ENCODE peak calls at places on chromosomes 3 and 15, in five cellular contexts. V is Kasumi-1, F is renal cortical epithelial cell, D is tibial nerve, Y is kidney epithelial cell. X is an unnamed sample.
A peak's percentile ranks its signal among the peaks of the same experiment; 100 is the strongest.

GRCh38 chr3:138625707-138626365 is 17.3 kb downstream of the FAIM start:
- DNase-seq in V (no peak), F (no peak), D (no peak), Y (no peak), X (no peak)

GRCh38 chr15:90261811-90262210 is 3.7 kb upstream of the NGRN start:
- DNase-seq in V (no peak), F (peak; percentile 72), D (no peak), Y (no peak), X (no peak)

GRCh38 chr15:68371851-68372250 is 60.1 kb downstream of the ITGA11 start:
- DNase-seq in V (no peak), F (no peak), D (no peak), Y (no peak), X (no peak)

GRCh38 chr3:60932669-60933068 is 318.6 kb downstream of the FHIT start:
- DNase-seq in V (peak; percentile 69), F (peak; percentile 37), D (no peak), Y (no peak), X (no peak)

GRCh38 chr15:37038036-37038715 is 62.2 kb downstream of the MEIS2 start:
- DNase-seq in V (no peak), F (no peak), D (no peak), Y (no peak), X (no peak)

GRCh38 chr3:182618981-182619591 is 174.2 kb upstream of the ATP11B start:
- DNase-seq in V (no peak), F (peak; percentile 79), D (no peak), Y (peak; percentile 34), X (no peak)

GRCh38 chr3:18751514-18751913 is 326.4 kb upstream of the SATB1 start:
- DNase-seq in V (no peak), F (no peak), D (no peak), Y (no peak), X (no peak)

GRCh38 chr3:153285194-153285641 is 123.2 kb downstream of the RAP2B start:
- DNase-seq in V (no peak), F (peak; percentile 33), D (no peak), Y (no peak), X (no peak)

GRCh38 chr15:76146808-76147207 is 87.0 kb downstream of the TMEM266 start:
- DNase-seq in V (no peak), F (no peak), D (no peak), Y (no peak), X (no peak)

GRCh38 chr15:44798815-44799214 is 62.5 kb downstream of the TRIM69 start:
- DNase-seq in V (no peak), F (no peak), D (no peak), Y (no peak), X (peak; percentile 48)

GRCh38 chr15:52806284-52806655 is 16.1 kb upstream of the ONECUT1 start:
- DNase-seq in V (no peak), F (no peak), D (no peak), Y (no peak), X (no peak)

GRCh38 chr3:64684715-64685261 is 3.0 kb downstream of the ADAMTS9 start:
- DNase-seq in V (no peak), F (peak; percentile 73), D (peak; percentile 56), Y (no peak), X (no peak)

GRCh38 chr3:160200328-160200727 is 24.9 kb upstream of the C3orf80 start:
- DNase-seq in V (no peak), F (no peak), D (no peak), Y (no peak), X (no peak)

GRCh38 chr3:127458698-127459097 is 131.8 kb downstream of the TPRA1 start:
- DNase-seq in V (peak; percentile 21), F (no peak), D (no peak), Y (no peak), X (peak; percentile 71)

GRCh38 chr3:43345877-43346276 is 59.5 kb downstream of the SNRK start:
- DNase-seq in V (no peak), F (peak; percentile 31), D (no peak), Y (no peak), X (no peak)

GRCh38 chr3:41362638-41363559 is 163.6 kb downstream of the CTNNB1 start:
- DNase-seq in V (no peak), F (peak; percentile 18), D (no peak), Y (no peak), X (no peak)

X was measured in Karpas-422.